ENCODE peak calls at places on chromosomes 16 and 17, in five cellular contexts. One of them, this sample, is unnamed.

GRCh38 chr17:55546481-55546880 is 35.2 kb upstream of the SMIM36 start:
- DNase-seq in NCI-H2227 treated with DMSO at 0.1 percent for 48 hours: no peak
- DNase-seq in stimulated activated CD8-positive, alpha-beta memory T cell treated with anti-CD3 and anti-CD28 coated beads, Interleukin-4, amount 100 ng/mL, for 1 hour: no peak
- DNase-seq in midbrain: no peak
- DNase-seq in testis: no peak
- DNase-seq in this sample: no peak

GRCh38 chr17:49952209-49952911 is 16.6 kb upstream of the DLX4 start:
- DNase-seq in stimulated activated CD8-positive, alpha-beta memory T cell treated with anti-CD3 and anti-CD28 coated beads, Interleukin-4, amount 100 ng/mL, for 1 hour: peak; percentile 61
- DNase-seq in NCI-H2227 treated with DMSO at 0.1 percent for 48 hours: peak; percentile 77
- DNase-seq in testis: peak; percentile 84
- DNase-seq in midbrain: peak; percentile 12
- DNase-seq in this sample: peak; percentile 29

GRCh38 chr17:56141046-56141839 is 12.0 kb upstream of the ANKFN1 start:
- DNase-seq in testis: peak; percentile 60
- DNase-seq in NCI-H2227 treated with DMSO at 0.1 percent for 48 hours: no peak
- DNase-seq in midbrain: no peak
- DNase-seq in stimulated activated CD8-positive, alpha-beta memory T cell treated with anti-CD3 and anti-CD28 coated beads, Interleukin-4, amount 100 ng/mL, for 1 hour: no peak
- DNase-seq in this sample: no peak

GRCh38 chr17:76697702-76698465 is 12.9 kb downstream of the MXRA7 start:
- DNase-seq in midbrain: no peak
- DNase-seq in stimulated activated CD8-positive, alpha-beta memory T cell treated with anti-CD3 and anti-CD28 coated beads, Interleukin-4, amount 100 ng/mL, for 1 hour: no peak
- DNase-seq in testis: peak; percentile 54
- DNase-seq in NCI-H2227 treated with DMSO at 0.1 percent for 48 hours: peak; percentile 67
- DNase-seq in this sample: no peak

GRCh38 chr17:72116692-72117469 is 3.9 kb upstream of the SOX9 start:
- DNase-seq in NCI-H2227 treated with DMSO at 0.1 percent for 48 hours: no peak
- DNase-seq in stimulated activated CD8-positive, alpha-beta memory T cell treated with anti-CD3 and anti-CD28 coated beads, Interleukin-4, amount 100 ng/mL, for 1 hour: no peak
- DNase-seq in testis: peak; percentile 43
- DNase-seq in midbrain: no peak
- DNase-seq in this sample: no peak

GRCh38 chr17:10635290-10635689 is 21.8 kb downstream of the MYH3 start:
- DNase-seq in NCI-H2227 treated with DMSO at 0.1 percent for 48 hours: no peak
- DNase-seq in testis: no peak
- DNase-seq in stimulated activated CD8-positive, alpha-beta memory T cell treated with anti-CD3 and anti-CD28 coated beads, Interleukin-4, amount 100 ng/mL, for 1 hour: no peak
- DNase-seq in midbrain: no peak
- DNase-seq in this sample: no peak

GRCh38 chr17:41026668-41027471 is at the start of gene KRTAP1-5:
- DNase-seq in midbrain: no peak
- DNase-seq in stimulated activated CD8-positive, alpha-beta memory T cell treated with anti-CD3 and anti-CD28 coated beads, Interleukin-4, amount 100 ng/mL, for 1 hour: no peak
- DNase-seq in NCI-H2227 treated with DMSO at 0.1 percent for 48 hours: no peak
- DNase-seq in testis: no peak
- DNase-seq in this sample: peak; percentile 32

GRCh38 chr17:78558181-78558850 is 18.9 kb downstream of the DNAH17 start:
- DNase-seq in testis: no peak
- DNase-seq in midbrain: no peak
- DNase-seq in stimulated activated CD8-positive, alpha-beta memory T cell treated with anti-CD3 and anti-CD28 coated beads, Interleukin-4, amount 100 ng/mL, for 1 hour: no peak
- DNase-seq in NCI-H2227 treated with DMSO at 0.1 percent for 48 hours: no peak
- DNase-seq in this sample: no peak

GRCh38 chr17:40319651-40320550 is 10.9 kb downstream of the RARA start:
- DNase-seq in stimulated activated CD8-positive, alpha-beta memory T cell treated with anti-CD3 and anti-CD28 coated beads, Interleukin-4, amount 100 ng/mL, for 1 hour: peak; percentile 77
- DNase-seq in NCI-H2227 treated with DMSO at 0.1 percent for 48 hours: no peak
- DNase-seq in midbrain: no peak
- DNase-seq in testis: peak; percentile 61
- DNase-seq in this sample: no peak

GRCh38 chr16:17194190-17194780 is 276.5 kb downstream of the XYLT1 start:
- DNase-seq in stimulated activated CD8-positive, alpha-beta memory T cell treated with anti-CD3 and anti-CD28 coated beads, Interleukin-4, amount 100 ng/mL, for 1 hour: peak; percentile 29
- DNase-seq in NCI-H2227 treated with DMSO at 0.1 percent for 48 hours: no peak
- DNase-seq in testis: peak; percentile 69
- DNase-seq in midbrain: peak; percentile 44
- DNase-seq in this sample: peak; percentile 5

GRCh38 chr17:40063034-40063765 is 435 bp downstream of the THRA start:
- DNase-seq in midbrain: no peak
- DNase-seq in stimulated activated CD8-positive, alpha-beta memory T cell treated with anti-CD3 and anti-CD28 coated beads, Interleukin-4, amount 100 ng/mL, for 1 hour: no peak
- DNase-seq in NCI-H2227 treated with DMSO at 0.1 percent for 48 hours: no peak
- DNase-seq in testis: no peak
- DNase-seq in this sample: no peak

GRCh38 chr16:74667215-74667765 is 613 bp upstream of the RFWD3 start:
- DNase-seq in NCI-H2227 treated with DMSO at 0.1 percent for 48 hours: no peak
- DNase-seq in stimulated activated CD8-positive, alpha-beta memory T cell treated with anti-CD3 and anti-CD28 coated beads, Interleukin-4, amount 100 ng/mL, for 1 hour: no peak
- DNase-seq in midbrain: peak; percentile 31
- DNase-seq in testis: peak; percentile 48
- DNase-seq in this sample: no peak

GRCh38 chr16:83330251-83330650 is 477.5 kb upstream of the HSBP1 start:
- DNase-seq in midbrain: no peak
- DNase-seq in NCI-H2227 treated with DMSO at 0.1 percent for 48 hours: no peak
- DNase-seq in testis: no peak
- DNase-seq in stimulated activated CD8-positive, alpha-beta memory T cell treated with anti-CD3 and anti-CD28 coated beads, Interleukin-4, amount 100 ng/mL, for 1 hour: no peak
- DNase-seq in this sample: no peak

GRCh38 chr17:13995856-13996635 is 73.3 kb upstream of the COX10 start:
- DNase-seq in testis: no peak
- DNase-seq in NCI-H2227 treated with DMSO at 0.1 percent for 48 hours: peak; percentile 47
- DNase-seq in stimulated activated CD8-positive, alpha-beta memory T cell treated with anti-CD3 and anti-CD28 coated beads, Interleukin-4, amount 100 ng/mL, for 1 hour: no peak
- DNase-seq in midbrain: no peak
- DNase-seq in this sample: no peak

GRCh38 chr16:29775742-29776408 is 2.2 kb upstream of the ZG16 start:
- DNase-seq in midbrain: no peak
- DNase-seq in NCI-H2227 treated with DMSO at 0.1 percent for 48 hours: no peak
- DNase-seq in testis: no peak
- DNase-seq in stimulated activated CD8-positive, alpha-beta memory T cell treated with anti-CD3 and anti-CD28 coated beads, Interleukin-4, amount 100 ng/mL, for 1 hour: no peak
- DNase-seq in this sample: no peak

GRCh38 chr16:84144301-84144858 is 597 bp downstream of the HSDL1 start:
- DNase-seq in midbrain: no peak
- DNase-seq in stimulated activated CD8-positive, alpha-beta memory T cell treated with anti-CD3 and anti-CD28 coated beads, Interleukin-4, amount 100 ng/mL, for 1 hour: peak; percentile 11
- DNase-seq in NCI-H2227 treated with DMSO at 0.1 percent for 48 hours: no peak
- DNase-seq in testis: peak; percentile 46
- DNase-seq in this sample: no peak

GRCh38 chr16:80260906-80261311 is 279.9 kb upstream of the DYNLRB2 start:
- DNase-seq in NCI-H2227 treated with DMSO at 0.1 percent for 48 hours: no peak
- DNase-seq in midbrain: no peak
- DNase-seq in testis: no peak
- DNase-seq in stimulated activated CD8-positive, alpha-beta memory T cell treated with anti-CD3 and anti-CD28 coated beads, Interleukin-4, amount 100 ng/mL, for 1 hour: no peak
- DNase-seq in this sample: no peak

GRCh38 chr16:84374160-84374489 is 5.8 kb downstream of the ATP2C2 start:
- DNase-seq in stimulated activated CD8-positive, alpha-beta memory T cell treated with anti-CD3 and anti-CD28 coated beads, Interleukin-4, amount 100 ng/mL, for 1 hour: no peak
- DNase-seq in testis: no peak
- DNase-seq in NCI-H2227 treated with DMSO at 0.1 percent for 48 hours: no peak
- DNase-seq in midbrain: no peak
- DNase-seq in this sample: no peak

GRCh38 chr17:53757559-53757958 is 65.2 kb upstream of the KIF2B start:
- DNase-seq in testis: no peak
- DNase-seq in midbrain: no peak
- DNase-seq in stimulated activated CD8-positive, alpha-beta memory T cell treated with anti-CD3 and anti-CD28 coated beads, Interleukin-4, amount 100 ng/mL, for 1 hour: no peak
- DNase-seq in NCI-H2227 treated with DMSO at 0.1 percent for 48 hours: no peak
- DNase-seq in this sample: no peak

GRCh38 chr17:250487-251300 is 69.2 kb upstream of the DOC2B start:
- DNase-seq in stimulated activated CD8-positive, alpha-beta memory T cell treated with anti-CD3 and anti-CD28 coated beads, Interleukin-4, amount 100 ng/mL, for 1 hour: no peak
- DNase-seq in testis: no peak
- DNase-seq in midbrain: no peak
- DNase-seq in NCI-H2227 treated with DMSO at 0.1 percent for 48 hours: no peak
- DNase-seq in this sample: no peak

GRCh38 chr17:61789872-61790271 is 73.5 kb downstream of the BRIP1 start:
- DNase-seq in testis: no peak
- DNase-seq in NCI-H2227 treated with DMSO at 0.1 percent for 48 hours: no peak
- DNase-seq in stimulated activated CD8-positive, alpha-beta memory T cell treated with anti-CD3 and anti-CD28 coated beads, Interleukin-4, amount 100 ng/mL, for 1 hour: no peak
- DNase-seq in midbrain: no peak
- DNase-seq in this sample: no peak

GRCh38 chr17:67615011-67615561 is 102.7 kb upstream of the NOL11 start:
- DNase-seq in midbrain: peak; percentile 61
- DNase-seq in NCI-H2227 treated with DMSO at 0.1 percent for 48 hours: no peak
- DNase-seq in testis: no peak
- DNase-seq in stimulated activated CD8-positive, alpha-beta memory T cell treated with anti-CD3 and anti-CD28 coated beads, Interleukin-4, amount 100 ng/mL, for 1 hour: no peak
- DNase-seq in this sample: no peak

GRCh38 chr16:19601083-19601976 is 45.8 kb downstream of the VPS35L start:
- DNase-seq in NCI-H2227 treated with DMSO at 0.1 percent for 48 hours: peak; percentile 28
- DNase-seq in stimulated activated CD8-positive, alpha-beta memory T cell treated with anti-CD3 and anti-CD28 coated beads, Interleukin-4, amount 100 ng/mL, for 1 hour: no peak
- DNase-seq in testis: peak; percentile 62
- DNase-seq in midbrain: peak; percentile 77
- DNase-seq in this sample: no peak

GRCh38 chr16:53159781-53160436 is 105.1 kb downstream of the CHD9 start:
- DNase-seq in midbrain: peak; percentile 47
- DNase-seq in stimulated activated CD8-positive, alpha-beta memory T cell treated with anti-CD3 and anti-CD28 coated beads, Interleukin-4, amount 100 ng/mL, for 1 hour: no peak
- DNase-seq in NCI-H2227 treated with DMSO at 0.1 percent for 48 hours: peak; percentile 1
- DNase-seq in testis: no peak
- DNase-seq in this sample: peak; percentile 31